ENCODE peak calls at places on chromosomes 13 and 19, in ten cellular contexts. W is HCT116; H is heart left ventricle; D is fibroblast of lung; A is mammary epithelial cell; O is uterus; F is naive thymus-derived CD4-positive, alpha-beta T cell; I is right atrium auricular region; Y is mesendoderm; C is tibial artery. T is an unnamed sample.

GRCh38 chr19:56927791-56928207 is 87.3 kb upstream of the PEG3 start:
- DNase-seq in I (no peak), C (no peak), D (no peak), A (no peak), W (no peak), F (no peak), Y (no peak), H (no peak), O (no peak), T (no peak)

GRCh38 chr19:14301150-14301549 is 80.1 kb upstream of the ADGRE5 start:
- DNase-seq in C (no peak), F (no peak), O (no peak), W (no peak), I (no peak), A (no peak), Y (no peak), H (no peak), D (no peak), T (no peak)

GRCh38 chr19:56477429-56478338 is 539 bp upstream of the ZNF667 start:
- DNase-seq in C (peak; percentile 94), F (peak; percentile 61), I (peak; percentile 93), H (peak; percentile 93), D (peak; percentile 93), A (peak; percentile 94), W (no peak), Y (peak; percentile 97), O (peak; percentile 91), T (peak; percentile 63)

GRCh38 chr13:30441304-30441703 is 19.0 kb downstream of the UBE2L5 start:
- DNase-seq in W (no peak), C (no peak), D (no peak), O (no peak), F (no peak), H (no peak), A (no peak), I (no peak), Y (no peak), T (no peak)

GRCh38 chr19:49515767-49516166 is 3.3 kb downstream of the FCGRT start:
- DNase-seq in D (peak; percentile 41), W (no peak), H (peak; percentile 46), A (no peak), O (no peak), I (peak; percentile 73), C (peak; percentile 81), F (no peak), Y (no peak), T (peak; percentile 72)

GRCh38 chr13:93289047-93289446 is 62.4 kb downstream of the GPC6 start:
- DNase-seq in Y (no peak), W (no peak), O (no peak), F (no peak), D (no peak), A (no peak), H (no peak), C (no peak), I (no peak), T (no peak)

GRCh38 chr19:48615145-48616040 is 517 bp upstream of the FAM83E start:
- DNase-seq in D (no peak), W (no peak), H (no peak), Y (no peak), C (peak; percentile 64), O (no peak), I (no peak), F (no peak), A (no peak), T (no peak)

GRCh38 chr19:1747285-1748114 is 5.8 kb upstream of the ONECUT3 start:
- DNase-seq in O (no peak), F (no peak), C (no peak), I (no peak), W (peak; percentile 100), Y (peak; percentile 81), A (peak; percentile 99), H (no peak), D (peak; percentile 55), T (no peak)

GRCh38 chr19:50870417-50871089 is 2.7 kb upstream of the KLK2 start:
- DNase-seq in O (no peak), C (no peak), I (no peak), Y (no peak), A (no peak), F (no peak), H (no peak), D (no peak), W (no peak), T (peak; percentile 76)

GRCh38 chr19:54937926-54938325 is 9.4 kb downstream of the NLRP7 start:
- DNase-seq in W (no peak), D (no peak), F (no peak), O (no peak), I (no peak), H (no peak), Y (no peak), C (no peak), A (no peak), T (no peak)

GRCh38 chr19:46719629-46720515 is 3.0 kb upstream of the PRKD2 start:
- DNase-seq in I (no peak), C (no peak), O (no peak), W (no peak), A (no peak), F (no peak), Y (no peak), H (no peak), D (no peak), T (no peak)
- H3K4me1 ChIP-seq in I (peaks cover 22% of the 10 kb centered on the region), C (no peaks in the 10 kb centered on the region), O (peaks cover 7% of the 10 kb centered on the region), W (peaks cover 10% of the 10 kb centered on the region), A (peaks cover 38% of the 10 kb centered on the region), F (peaks cover 26% of the 10 kb centered on the region), Y (no peaks in the 10 kb centered on the region), H (peaks cover 6% of the 10 kb centered on the region), D (peaks cover 2% of the 10 kb centered on the region), T (peaks cover 57% of the 10 kb centered on the region)

DNA sequence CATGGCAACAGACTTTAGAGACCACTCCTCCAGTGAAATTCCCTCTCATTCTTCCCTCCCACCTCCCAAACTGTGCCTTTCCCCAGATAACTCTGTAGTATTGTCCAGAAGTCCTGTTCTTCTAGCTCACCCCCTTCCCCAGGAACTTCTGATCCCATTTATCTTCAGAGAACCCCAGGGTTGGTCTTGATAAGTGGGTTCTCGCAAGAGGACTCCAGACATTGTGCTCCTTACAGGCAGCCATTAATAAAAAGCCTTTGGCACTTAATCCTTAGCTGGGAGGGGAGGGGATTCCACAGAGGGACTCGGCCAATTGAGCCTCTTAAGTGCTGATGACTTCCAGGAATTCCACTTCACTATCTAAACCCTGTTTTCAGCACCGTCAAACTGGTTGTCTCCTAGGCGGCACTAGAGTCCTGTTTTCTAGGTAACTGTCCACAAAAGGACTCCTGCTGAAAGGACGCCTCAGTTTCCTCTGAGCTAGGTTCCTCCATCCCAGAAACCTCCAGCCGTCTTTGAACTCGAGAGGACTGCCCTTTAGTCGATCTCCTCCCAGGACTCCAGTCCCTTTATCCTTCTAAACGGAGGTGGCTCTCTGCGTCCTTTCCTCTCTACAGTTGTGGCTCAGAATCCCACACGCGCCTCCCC is 2.0 kb downstream of the LTBP4 start:
- DNase-seq in I (no peak), D (no peak), Y (peak; percentile 91), C (no peak), W (no peak), F (no peak), H (no peak), O (no peak), A (peak; percentile 45), T (no peak)
- H3K4me1 ChIP-seq in I (peaks cover 84% of the 10 kb centered on the region), D (peaks cover 26% of the 10 kb centered on the region), Y (peaks cover 14% of the 10 kb centered on the region), C (no peaks in the 10 kb centered on the region), W (peaks cover 36% of the 10 kb centered on the region), F (peaks cover 58% of the 10 kb centered on the region), H (peaks cover 71% of the 10 kb centered on the region), O (no peaks in the 10 kb centered on the region), A (peaks cover 53% of the 10 kb centered on the region), T (peaks cover 78% of the 10 kb centered on the region)

GRCh38 chr13:46600943-46601311 is 48.0 kb downstream of the LRCH1 start:
- DNase-seq in H (no peak), F (no peak), O (no peak), C (no peak), D (no peak), Y (no peak), W (no peak), A (no peak), I (no peak), T (no peak)

GRCh38 chr13:46596501-46596900 is 43.5 kb downstream of the LRCH1 start:
- DNase-seq in C (no peak), F (no peak), Y (no peak), A (peak; percentile 29), O (no peak), I (no peak), H (no peak), W (no peak), D (no peak), T (no peak)

GRCh38 chr13:46598140-46598819 is 45.3 kb downstream of the LRCH1 start:
- DNase-seq in D (no peak), C (no peak), O (no peak), I (no peak), A (no peak), W (no peak), F (no peak), H (no peak), Y (no peak), T (no peak)

GRCh38 chr13:46595918-46596315 is 42.9 kb downstream of the LRCH1 start:
- DNase-seq in W (no peak), C (no peak), I (no peak), Y (no peak), O (no peak), F (no peak), D (no peak), A (no peak), H (no peak), T (no peak)

GRCh38 chr13:46598820-46599180 is 45.8 kb downstream of the LRCH1 start:
- DNase-seq in D (no peak), C (no peak), I (no peak), A (no peak), O (no peak), Y (no peak), F (no peak), W (no peak), H (no peak), T (no peak)
- H3K4me1 ChIP-seq in D (peaks cover 11% of the 10 kb centered on the region), C (no peaks in the 10 kb centered on the region), I (peaks cover 60% of the 10 kb centered on the region), A (peaks cover 45% of the 10 kb centered on the region), O (peaks cover 10% of the 10 kb centered on the region), Y (peaks cover 2% of the 10 kb centered on the region), F (no peaks in the 10 kb centered on the region), W (peaks cover 25% of the 10 kb centered on the region), H (peaks cover 23% of the 10 kb centered on the region), T (peaks cover 87% of the 10 kb centered on the region)

DNA sequence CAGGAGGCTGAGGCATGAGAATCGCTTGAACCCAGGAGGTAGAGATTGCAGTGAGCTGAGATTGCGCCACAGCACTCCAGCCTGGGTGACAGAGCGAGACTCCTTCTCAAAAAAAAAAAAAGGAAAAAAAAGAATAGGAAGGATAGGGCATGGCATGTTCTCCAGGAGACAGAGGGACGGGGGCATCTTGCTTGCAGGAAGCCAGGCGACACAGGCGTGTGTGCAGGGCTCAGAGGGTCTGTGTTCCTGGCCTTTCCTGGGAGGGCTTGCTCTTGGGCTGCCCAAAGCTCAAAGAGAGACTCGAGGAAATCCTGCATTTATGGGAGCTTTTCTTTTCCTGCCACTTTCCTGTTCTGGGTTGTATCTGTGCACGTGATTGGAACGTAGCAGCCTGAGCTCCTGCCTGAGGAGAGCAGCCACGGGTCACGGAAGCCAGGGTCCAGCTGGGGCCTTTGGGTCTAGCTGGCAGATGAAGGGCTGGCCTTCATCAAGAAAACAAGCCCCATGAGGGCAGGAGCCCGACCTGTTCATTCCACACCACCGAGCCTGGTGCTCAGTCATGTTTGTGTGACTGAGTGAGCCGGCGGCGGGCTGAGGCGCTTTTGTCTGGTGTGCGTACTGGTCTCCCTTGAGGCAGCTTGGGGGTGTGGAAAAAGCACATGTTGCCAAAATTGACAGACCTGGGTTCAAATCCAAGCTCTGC is 44.5 kb downstream of the CAPN12 start:
- DNase-seq in Y (no peak), D (no peak), C (no peak), A (no peak), I (no peak), W (no peak), F (no peak), H (no peak), O (no peak), T (no peak)
- H3K4me1 ChIP-seq in Y (peaks cover 3% of the 10 kb centered on the region), D (peaks cover 21% of the 10 kb centered on the region), C (peaks cover 8% of the 10 kb centered on the region), A (peaks cover 63% of the 10 kb centered on the region), I (peaks cover 88% of the 10 kb centered on the region), W (no peaks in the 10 kb centered on the region), F (peaks cover 30% of the 10 kb centered on the region), H (peaks cover 83% of the 10 kb centered on the region), O (peaks cover 23% of the 10 kb centered on the region), T (peaks cover 73% of the 10 kb centered on the region)